ENCODE peak calls at places on chromosomes 6 and 20, in four cellular contexts. One of them, this sample, is unnamed.
A peak's percentile ranks its signal among the peaks of the same experiment; 100 is the strongest.

GRCh38 chr20:63406617-63407245 is 45.6 kb upstream of the CHRNA4 start:
- DNase-seq in GM23338: no peak
- DNase-seq in astrocyte of the cerebellum: no peak
- DNase-seq in mucosa of descending colon: no peak
- DNase-seq in this sample: no peak

GRCh38 chr6:145137425-145137824 is 597.9 kb downstream of the EPM2A start:
- DNase-seq in GM23338: peak; percentile 49
- DNase-seq in mucosa of descending colon: no peak
- DNase-seq in astrocyte of the cerebellum: no peak
- DNase-seq in this sample: no peak

GRCh38 chr6:153117986-153118886 is 12.8 kb downstream of the RGS17 start:
- DNase-seq in GM23338: no peak
- DNase-seq in mucosa of descending colon: no peak
- DNase-seq in astrocyte of the cerebellum: no peak
- DNase-seq in this sample: no peak

GRCh38 chr6:108945686-108946158 is 97.5 kb downstream of the ARMC2 start:
- DNase-seq in mucosa of descending colon: peak; percentile 57
- DNase-seq in GM23338: peak; percentile 26
- DNase-seq in astrocyte of the cerebellum: peak; percentile 92
- DNase-seq in this sample: no peak

GRCh38 chr6:21045135-21045616 is 510.9 kb downstream of the CDKAL1 start:
- DNase-seq in mucosa of descending colon: no peak
- DNase-seq in astrocyte of the cerebellum: no peak
- DNase-seq in GM23338: no peak
- DNase-seq in this sample: no peak

GRCh38 chr6:16481680-16482079 is 243.3 kb downstream of the GMPR start:
- DNase-seq in GM23338: no peak
- DNase-seq in astrocyte of the cerebellum: no peak
- DNase-seq in mucosa of descending colon: no peak
- DNase-seq in this sample: no peak

GRCh38 chr20:44644384-44645131 is 6.9 kb downstream of the ADA start:
- DNase-seq in mucosa of descending colon: no peak
- DNase-seq in GM23338: no peak
- DNase-seq in astrocyte of the cerebellum: no peak
- DNase-seq in this sample: no peak

GRCh38 chr20:58870293-58871014 is 17.9 kb downstream of the GNAS start:
- DNase-seq in mucosa of descending colon: peak; percentile 78
- DNase-seq in GM23338: peak; percentile 90
- DNase-seq in astrocyte of the cerebellum: peak; percentile 38
- DNase-seq in this sample: peak; percentile 40

GRCh38 chr6:46626228-46626909 is 26.2 kb downstream of the CYP39A1 start:
- DNase-seq in GM23338: peak; percentile 64
- DNase-seq in mucosa of descending colon: no peak
- DNase-seq in astrocyte of the cerebellum: peak; percentile 35
- DNase-seq in this sample: no peak

GRCh38 chr6:89198235-89198634 is 18.9 kb downstream of the GABRR1 start:
- DNase-seq in mucosa of descending colon: no peak
- DNase-seq in astrocyte of the cerebellum: no peak
- DNase-seq in GM23338: no peak
- DNase-seq in this sample: no peak

GRCh38 chr6:158789115-158789917 is 29.9 kb downstream of the EZR start:
- DNase-seq in mucosa of descending colon: no peak
- DNase-seq in astrocyte of the cerebellum: no peak
- DNase-seq in GM23338: no peak
- DNase-seq in this sample: peak; percentile 11

GRCh38 chr6:38937839-38938613 is 110.6 kb upstream of the GLP1R start:
- DNase-seq in GM23338: no peak
- DNase-seq in astrocyte of the cerebellum: no peak
- DNase-seq in mucosa of descending colon: no peak
- DNase-seq in this sample: no peak

GRCh38 chr6:38942442-38942841 is 106.1 kb upstream of the GLP1R start:
- DNase-seq in astrocyte of the cerebellum: no peak
- DNase-seq in mucosa of descending colon: no peak
- DNase-seq in GM23338: no peak
- DNase-seq in this sample: no peak

GRCh38 chr6:38944655-38945279 is 103.8 kb upstream of the GLP1R start:
- DNase-seq in astrocyte of the cerebellum: no peak
- DNase-seq in mucosa of descending colon: no peak
- DNase-seq in GM23338: no peak
- DNase-seq in this sample: no peak

GRCh38 chr6:38938741-38939140 is 109.8 kb upstream of the GLP1R start:
- DNase-seq in astrocyte of the cerebellum: no peak
- DNase-seq in mucosa of descending colon: no peak
- DNase-seq in GM23338: no peak
- DNase-seq in this sample: no peak

DNA sequence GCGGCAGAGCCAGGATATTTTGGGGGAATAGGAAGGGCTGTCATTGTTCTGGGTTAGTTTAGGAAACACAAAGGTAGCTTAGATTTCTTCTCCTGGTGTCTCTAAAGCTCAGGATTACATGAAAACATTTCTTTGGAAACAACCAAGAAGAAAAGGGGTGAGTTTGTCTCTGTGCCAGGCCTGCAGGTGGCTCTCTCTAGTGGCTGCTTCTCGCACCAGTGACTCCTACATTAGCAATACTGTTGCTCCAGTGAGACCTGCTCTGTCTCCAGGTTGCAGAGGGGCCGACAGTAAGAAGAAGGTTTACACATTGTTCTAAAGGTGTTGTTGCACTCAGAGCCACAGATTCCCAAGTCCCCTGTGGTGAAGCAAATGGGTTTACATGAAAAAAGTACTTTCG is 104.6 kb upstream of the GLP1R start:
- DNase-seq in mucosa of descending colon: no peak
- DNase-seq in astrocyte of the cerebellum: no peak
- DNase-seq in GM23338: peak; percentile 49
- DNase-seq in this sample: no peak
- TF ChIP-seq CTCF in mucosa of descending colon: no peak
- TF ChIP-seq CTCF in astrocyte of the cerebellum: peak; percentile 5
- TF ChIP-seq CTCF in GM23338: peak; percentile 65
- TF ChIP-seq CTCF in this sample: no peak

GRCh38 chr20:48222595-48223180 is 437.4 kb upstream of the SULF2 start:
- DNase-seq in astrocyte of the cerebellum: no peak
- DNase-seq in GM23338: no peak
- DNase-seq in mucosa of descending colon: no peak
- DNase-seq in this sample: no peak
- TF ChIP-seq CTCF in astrocyte of the cerebellum: no peak
- TF ChIP-seq CTCF in GM23338: no peak
- TF ChIP-seq CTCF in mucosa of descending colon: no peak
- TF ChIP-seq CTCF in this sample: no peak

GRCh38 chr6:160679402-160679769 is 15.3 kb upstream of the LPA start:
- DNase-seq in astrocyte of the cerebellum: no peak
- DNase-seq in mucosa of descending colon: no peak
- DNase-seq in GM23338: peak; percentile 77
- DNase-seq in this sample: no peak
- TF ChIP-seq CTCF in astrocyte of the cerebellum: peak; percentile 8
- TF ChIP-seq CTCF in mucosa of descending colon: no peak
- TF ChIP-seq CTCF in GM23338: peak; percentile 87
- TF ChIP-seq CTCF in this sample: no peak

DNA sequence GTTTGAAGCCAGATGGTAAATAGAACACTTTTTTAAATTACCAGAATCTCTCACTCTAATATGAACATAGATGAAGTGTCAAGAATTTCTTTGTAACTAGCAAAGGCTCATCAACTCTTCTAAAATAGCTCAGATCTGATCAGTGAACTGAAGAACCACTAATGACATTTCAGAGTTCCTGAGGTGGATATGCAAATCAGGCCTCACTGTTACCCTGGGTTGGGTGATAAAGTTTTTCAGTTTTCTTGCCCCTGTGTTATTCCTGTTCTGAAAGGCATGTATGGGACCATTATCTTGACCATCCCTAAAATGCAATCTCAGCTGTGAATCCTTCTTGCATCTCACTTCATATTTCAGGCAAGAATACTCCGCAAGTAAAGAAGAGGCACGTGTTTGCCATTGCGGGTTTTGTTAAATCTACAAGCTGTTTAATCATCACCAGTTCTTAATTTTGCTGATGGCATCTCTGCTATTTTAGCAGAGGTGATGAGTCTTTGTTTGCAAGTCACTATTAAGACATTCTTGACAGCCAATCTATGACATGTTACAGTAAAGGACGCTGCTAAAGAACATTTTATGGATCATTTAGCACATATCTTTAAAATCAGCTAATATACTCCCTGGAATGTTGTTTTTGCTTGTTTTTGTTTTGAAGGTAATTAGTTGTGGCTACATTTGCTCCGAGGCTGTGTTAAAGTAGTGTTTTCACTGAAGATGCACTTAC is 47.9 kb downstream of the KHDC1L start:
- DNase-seq in astrocyte of the cerebellum: no peak
- DNase-seq in mucosa of descending colon: no peak
- DNase-seq in GM23338: no peak
- DNase-seq in this sample: no peak
- TF ChIP-seq CTCF in astrocyte of the cerebellum: no peak
- TF ChIP-seq CTCF in mucosa of descending colon: no peak
- TF ChIP-seq CTCF in GM23338: no peak
- TF ChIP-seq CTCF in this sample: no peak

GRCh38 chr6:25053875-25054371 is 118.2 kb upstream of the RIPOR2 start:
- DNase-seq in mucosa of descending colon: no peak
- DNase-seq in astrocyte of the cerebellum: peak; percentile 41
- DNase-seq in GM23338: no peak
- DNase-seq in this sample: no peak
- TF ChIP-seq CTCF in mucosa of descending colon: no peak
- TF ChIP-seq CTCF in astrocyte of the cerebellum: peak; percentile 3
- TF ChIP-seq CTCF in GM23338: no peak
- TF ChIP-seq CTCF in this sample: no peak

GRCh38 chr20:36399147-36399968 is 93.2 kb downstream of the DLGAP4 start:
- DNase-seq in GM23338: peak; percentile 98
- DNase-seq in mucosa of descending colon: peak; percentile 29
- DNase-seq in astrocyte of the cerebellum: no peak
- DNase-seq in this sample: no peak
- TF ChIP-seq CTCF in GM23338: peak; percentile 89
- TF ChIP-seq CTCF in mucosa of descending colon: no peak
- TF ChIP-seq CTCF in astrocyte of the cerebellum: peak; percentile 32
- TF ChIP-seq CTCF in this sample: no peak

DNA sequence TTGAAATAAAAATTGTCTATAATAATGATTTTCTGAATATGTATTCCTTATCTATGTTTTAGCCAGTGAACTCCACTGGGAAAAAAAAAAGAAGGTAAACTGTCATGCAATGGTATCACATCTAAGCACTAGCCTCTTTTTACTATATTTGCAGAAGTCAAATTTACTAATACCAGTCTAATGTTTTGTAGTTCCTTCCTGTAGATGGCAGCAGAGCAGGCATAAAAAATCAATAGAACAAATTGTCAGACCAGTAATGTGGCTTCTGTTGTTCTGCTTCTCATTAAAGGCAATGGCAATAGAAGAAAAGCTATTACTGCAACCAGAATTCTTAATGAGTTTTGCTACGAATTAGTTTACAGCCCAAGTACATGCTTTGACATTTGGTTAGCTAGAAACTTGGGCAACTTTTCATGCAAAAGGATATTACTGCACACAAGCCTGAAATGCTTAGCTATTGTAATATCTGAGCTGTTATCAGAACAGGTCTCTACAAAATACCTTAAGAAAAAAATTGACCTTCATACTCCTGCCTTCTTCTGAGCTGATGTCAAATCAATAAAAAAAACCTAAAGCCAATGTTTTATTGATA is 476.9 kb downstream of the KHDRBS2 start:
- DNase-seq in mucosa of descending colon: no peak
- DNase-seq in GM23338: peak; percentile 60
- DNase-seq in astrocyte of the cerebellum: no peak
- DNase-seq in this sample: no peak
- TF ChIP-seq CTCF in mucosa of descending colon: no peak
- TF ChIP-seq CTCF in GM23338: peak; percentile 62
- TF ChIP-seq CTCF in astrocyte of the cerebellum: no peak
- TF ChIP-seq CTCF in this sample: no peak

DNA sequence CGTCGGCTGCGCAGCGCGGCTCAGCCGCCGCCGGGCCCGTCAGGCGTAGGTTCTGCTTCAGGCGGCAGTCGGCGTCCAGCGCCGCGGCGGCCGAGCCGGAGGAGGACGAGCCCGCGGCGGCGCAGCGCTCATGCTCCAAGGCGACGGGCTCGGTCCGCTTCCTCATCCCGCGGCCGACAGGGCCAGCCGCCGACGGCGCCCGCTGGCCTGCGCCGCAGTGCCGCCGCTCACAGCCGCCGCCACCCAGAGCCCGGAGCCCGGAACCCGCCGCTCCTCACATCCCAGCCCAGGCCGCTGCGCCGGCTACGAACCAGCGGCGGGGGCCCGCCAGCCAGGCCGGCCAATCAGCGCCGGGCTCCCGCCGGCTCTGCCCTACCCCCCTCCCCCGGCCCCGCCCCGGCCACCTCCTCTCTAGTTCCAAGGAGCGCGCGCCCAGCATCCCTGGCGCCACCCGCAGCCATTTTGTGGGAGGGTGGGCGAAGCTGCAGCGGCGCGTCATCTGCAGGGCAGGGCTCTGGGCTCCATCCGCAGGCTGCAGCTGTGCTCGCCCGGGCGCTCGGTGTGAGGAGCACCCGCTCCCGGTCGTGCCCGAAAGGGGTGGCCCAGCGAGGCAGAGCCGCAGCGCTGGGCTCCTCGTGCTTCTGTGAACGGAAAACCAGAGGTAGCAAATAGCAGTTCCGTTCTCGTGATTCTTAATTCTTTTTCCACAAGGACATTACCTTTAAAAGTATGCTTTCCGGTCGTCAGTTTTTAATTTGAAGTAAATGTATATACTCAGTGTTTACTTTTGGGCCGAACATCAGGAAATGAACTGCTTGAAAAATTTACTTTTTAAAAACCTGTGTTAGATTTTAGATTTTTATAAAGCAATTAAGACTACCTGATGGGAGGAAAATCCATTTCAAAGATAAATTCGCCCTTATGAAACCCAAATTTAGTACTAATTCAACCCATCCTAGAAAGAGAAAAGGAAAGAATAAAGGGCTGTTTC is at the start of gene ABHD12:
- DNase-seq in GM23338: peak; percentile 98
- DNase-seq in mucosa of descending colon: peak; percentile 98
- DNase-seq in astrocyte of the cerebellum: peak; percentile 87
- DNase-seq in this sample: peak; percentile 73
- TF ChIP-seq CTCF in GM23338: no peak
- TF ChIP-seq CTCF in mucosa of descending colon: no peak
- TF ChIP-seq CTCF in astrocyte of the cerebellum: no peak
- TF ChIP-seq CTCF in this sample: no peak

DNA sequence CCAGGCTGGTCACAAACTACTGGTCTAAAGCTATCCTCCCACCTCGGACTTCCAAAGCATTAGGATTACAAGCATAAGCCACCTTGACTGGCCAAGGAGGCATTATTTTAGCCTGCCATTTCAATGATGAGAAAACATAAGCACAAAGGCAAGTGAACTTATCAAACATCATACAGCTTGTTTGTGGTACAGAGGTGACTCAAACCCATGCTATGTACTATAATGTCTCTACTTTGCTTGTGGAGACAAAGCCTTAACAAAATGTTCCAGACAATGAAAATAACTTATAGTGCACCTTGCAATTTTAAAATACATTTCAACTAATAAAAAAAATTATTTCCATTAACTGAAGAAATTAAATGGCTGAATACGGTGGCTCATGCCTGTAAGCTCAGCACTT is 26.2 kb downstream of the HDAC2 start:
- DNase-seq in GM23338: no peak
- DNase-seq in mucosa of descending colon: no peak
- DNase-seq in astrocyte of the cerebellum: no peak
- DNase-seq in this sample: no peak
- TF ChIP-seq CTCF in GM23338: no peak
- TF ChIP-seq CTCF in mucosa of descending colon: no peak
- TF ChIP-seq CTCF in astrocyte of the cerebellum: no peak
- TF ChIP-seq CTCF in this sample: no peak